ENCODE peak calls at places on chromosome 19, in eight cellular contexts. One of them, this sample, is unnamed.
A peak's percentile ranks its signal among the peaks of the same experiment; 100 is the strongest.

GRCh38 chr19:35901854-35902661 is at the start of gene HCST:
- DNase-seq in spleen: peak; percentile 86
- DNase-seq in IMR-90: peak; percentile 22
- DNase-seq in CD8-positive, alpha-beta T cell: no peak
- DNase-seq in breast epithelium: no peak
- DNase-seq in H9: no peak
- DNase-seq in neural progenitor cell: no peak
- DNase-seq in right lobe of liver: no peak
- DNase-seq in this sample: peak; percentile 39

GRCh38 chr19:21383980-21384582 is 12.9 kb upstream of the ZNF493 start:
- DNase-seq in spleen: no peak
- DNase-seq in IMR-90: no peak
- DNase-seq in CD8-positive, alpha-beta T cell: no peak
- DNase-seq in breast epithelium: no peak
- DNase-seq in H9: no peak
- DNase-seq in neural progenitor cell: no peak
- DNase-seq in right lobe of liver: no peak
- DNase-seq in this sample: no peak

GRCh38 chr19:29308977-29309520 is 96.1 kb upstream of the UQCRFS1 start:
- DNase-seq in spleen: no peak
- DNase-seq in IMR-90: no peak
- DNase-seq in CD8-positive, alpha-beta T cell: no peak
- DNase-seq in breast epithelium: no peak
- DNase-seq in H9: peak; percentile 69
- DNase-seq in neural progenitor cell: peak; percentile 46
- DNase-seq in right lobe of liver: no peak
- DNase-seq in this sample: no peak

GRCh38 chr19:8090932-8091331 is 38.4 kb downstream of the CCL25 start:
- DNase-seq in spleen: no peak
- DNase-seq in IMR-90: no peak
- DNase-seq in CD8-positive, alpha-beta T cell: no peak
- DNase-seq in breast epithelium: no peak
- DNase-seq in H9: no peak
- DNase-seq in neural progenitor cell: no peak
- DNase-seq in right lobe of liver: no peak
- DNase-seq in this sample: no peak

GRCh38 chr19:57192993-57193392 is 1.7 kb downstream of the ZNF264 start:
- DNase-seq in spleen: no peak
- DNase-seq in IMR-90: no peak
- DNase-seq in CD8-positive, alpha-beta T cell: no peak
- DNase-seq in breast epithelium: no peak
- DNase-seq in H9: no peak
- DNase-seq in neural progenitor cell: no peak
- DNase-seq in right lobe of liver: no peak
- DNase-seq in this sample: no peak

GRCh38 chr19:51784922-51785690 is 9.9 kb upstream of the FPR3 start:
- DNase-seq in spleen: no peak
- DNase-seq in IMR-90: no peak
- DNase-seq in CD8-positive, alpha-beta T cell: no peak
- DNase-seq in breast epithelium: peak; percentile 20
- DNase-seq in H9: no peak
- DNase-seq in neural progenitor cell: no peak
- DNase-seq in right lobe of liver: peak; percentile 35
- DNase-seq in this sample: no peak

GRCh38 chr19:49497790-49498106 is 1.5 kb downstream of the RPS11 start:
- DNase-seq in spleen: no peak
- DNase-seq in IMR-90: no peak
- DNase-seq in CD8-positive, alpha-beta T cell: no peak
- DNase-seq in breast epithelium: no peak
- DNase-seq in H9: no peak
- DNase-seq in neural progenitor cell: no peak
- DNase-seq in right lobe of liver: no peak
- DNase-seq in this sample: no peak

GRCh38 chr19:48724796-48725753 is 5.5 kb upstream of the MAMSTR start:
- DNase-seq in spleen: no peak
- DNase-seq in IMR-90: peak; percentile 93
- DNase-seq in CD8-positive, alpha-beta T cell: no peak
- DNase-seq in breast epithelium: no peak
- DNase-seq in H9: peak; percentile 58
- DNase-seq in neural progenitor cell: peak; percentile 79
- DNase-seq in right lobe of liver: no peak
- DNase-seq in this sample: no peak

GRCh38 chr19:36244066-36244465 is 29.2 kb downstream of the ZNF146 start:
- DNase-seq in spleen: no peak
- DNase-seq in IMR-90: no peak
- DNase-seq in CD8-positive, alpha-beta T cell: no peak
- DNase-seq in breast epithelium: no peak
- DNase-seq in H9: peak; percentile 56
- DNase-seq in neural progenitor cell: no peak
- DNase-seq in right lobe of liver: no peak
- DNase-seq in this sample: no peak

GRCh38 chr19:41263850-41264580 is at the start of gene HNRNPUL1:
- DNase-seq in spleen: peak; percentile 98
- DNase-seq in IMR-90: peak; percentile 100
- DNase-seq in CD8-positive, alpha-beta T cell: peak; percentile 99
- DNase-seq in breast epithelium: peak; percentile 100
- DNase-seq in H9: peak; percentile 99
- DNase-seq in neural progenitor cell: peak; percentile 99
- DNase-seq in right lobe of liver: peak; percentile 98
- DNase-seq in this sample: peak; percentile 100

GRCh38 chr19:16920816-16921529 is 32.2 kb downstream of the F2RL3 start:
- DNase-seq in spleen: no peak
- DNase-seq in IMR-90: peak; percentile 88
- DNase-seq in CD8-positive, alpha-beta T cell: no peak
- DNase-seq in breast epithelium: no peak
- DNase-seq in H9: no peak
- DNase-seq in neural progenitor cell: no peak
- DNase-seq in right lobe of liver: no peak
- DNase-seq in this sample: no peak

GRCh38 chr19:38506723-38507550 is 73.4 kb downstream of the RYR1 start:
- DNase-seq in spleen: peak; percentile 94
- DNase-seq in IMR-90: no peak
- DNase-seq in CD8-positive, alpha-beta T cell: peak; percentile 72
- DNase-seq in breast epithelium: peak; percentile 83
- DNase-seq in H9: peak; percentile 98
- DNase-seq in neural progenitor cell: peak; percentile 90
- DNase-seq in right lobe of liver: no peak
- DNase-seq in this sample: peak; percentile 83

GRCh38 chr19:14112809-14113385 is 4.7 kb downstream of the PRKACA start:
- DNase-seq in spleen: peak; percentile 84
- DNase-seq in IMR-90: no peak
- DNase-seq in CD8-positive, alpha-beta T cell: no peak
- DNase-seq in breast epithelium: no peak
- DNase-seq in H9: no peak
- DNase-seq in neural progenitor cell: no peak
- DNase-seq in right lobe of liver: peak; percentile 61
- DNase-seq in this sample: no peak

GRCh38 chr19:42207767-42208259 is 9.7 kb downstream of the DEDD2 start:
- DNase-seq in spleen: no peak
- DNase-seq in IMR-90: peak; percentile 89
- DNase-seq in CD8-positive, alpha-beta T cell: no peak
- DNase-seq in breast epithelium: peak; percentile 46
- DNase-seq in H9: no peak
- DNase-seq in neural progenitor cell: no peak
- DNase-seq in right lobe of liver: no peak
- DNase-seq in this sample: no peak

GRCh38 chr19:54209748-54210494 is 9.3 kb downstream of the RPS9 start:
- DNase-seq in spleen: no peak
- DNase-seq in IMR-90: peak; percentile 98
- DNase-seq in CD8-positive, alpha-beta T cell: no peak
- DNase-seq in breast epithelium: peak; percentile 75
- DNase-seq in H9: no peak
- DNase-seq in neural progenitor cell: no peak
- DNase-seq in right lobe of liver: peak; percentile 92
- DNase-seq in this sample: peak; percentile 67

GRCh38 chr19:44891016-44891882 is at the start of gene TOMM40:
- DNase-seq in spleen: peak; percentile 98
- DNase-seq in IMR-90: peak; percentile 100
- DNase-seq in CD8-positive, alpha-beta T cell: peak; percentile 100
- DNase-seq in breast epithelium: no peak
- DNase-seq in H9: no peak
- DNase-seq in neural progenitor cell: peak; percentile 100
- DNase-seq in right lobe of liver: peak; percentile 100
- DNase-seq in this sample: peak; percentile 100

GRCh38 chr19:46016426-46017094 is 6.3 kb downstream of the PGLYRP1 start:
- DNase-seq in spleen: peak; percentile 95
- DNase-seq in IMR-90: peak; percentile 68
- DNase-seq in CD8-positive, alpha-beta T cell: peak; percentile 59
- DNase-seq in breast epithelium: peak; percentile 37
- DNase-seq in H9: peak; percentile 92
- DNase-seq in neural progenitor cell: peak; percentile 93
- DNase-seq in right lobe of liver: peak; percentile 84
- DNase-seq in this sample: peak; percentile 74

GRCh38 chr19:32387701-32388392 is 17.7 kb upstream of the DPY19L3 start:
- DNase-seq in spleen: no peak
- DNase-seq in IMR-90: peak; percentile 62
- DNase-seq in CD8-positive, alpha-beta T cell: no peak
- DNase-seq in breast epithelium: no peak
- DNase-seq in H9: no peak
- DNase-seq in neural progenitor cell: no peak
- DNase-seq in right lobe of liver: no peak
- DNase-seq in this sample: no peak

GRCh38 chr19:45922281-45922680 is 7.7 kb upstream of the NANOS2 start:
- DNase-seq in spleen: no peak
- DNase-seq in IMR-90: no peak
- DNase-seq in CD8-positive, alpha-beta T cell: no peak
- DNase-seq in breast epithelium: no peak
- DNase-seq in H9: peak; percentile 84
- DNase-seq in neural progenitor cell: peak; percentile 66
- DNase-seq in right lobe of liver: no peak
- DNase-seq in this sample: no peak

GRCh38 chr19:12833418-12833746 is 997 bp downstream of the RTBDN start:
- DNase-seq in spleen: no peak
- DNase-seq in IMR-90: no peak
- DNase-seq in CD8-positive, alpha-beta T cell: no peak
- DNase-seq in breast epithelium: no peak
- DNase-seq in H9: no peak
- DNase-seq in neural progenitor cell: no peak
- DNase-seq in right lobe of liver: no peak
- DNase-seq in this sample: no peak

GRCh38 chr19:18363787-18364186 is 22.2 kb upstream of the GDF15 start:
- DNase-seq in spleen: no peak
- DNase-seq in IMR-90: no peak
- DNase-seq in CD8-positive, alpha-beta T cell: no peak
- DNase-seq in breast epithelium: no peak
- DNase-seq in H9: no peak
- DNase-seq in neural progenitor cell: no peak
- DNase-seq in right lobe of liver: no peak
- DNase-seq in this sample: no peak

GRCh38 chr19:55443045-55443823 is at the start of gene SHISA7:
- DNase-seq in spleen: no peak
- DNase-seq in IMR-90: no peak
- DNase-seq in CD8-positive, alpha-beta T cell: no peak
- DNase-seq in breast epithelium: no peak
- DNase-seq in H9: no peak
- DNase-seq in neural progenitor cell: peak; percentile 48
- DNase-seq in right lobe of liver: no peak
- DNase-seq in this sample: no peak

GRCh38 chr19:34556500-34556899 is 74.9 kb downstream of the WTIP start:
- DNase-seq in spleen: no peak
- DNase-seq in IMR-90: no peak
- DNase-seq in CD8-positive, alpha-beta T cell: no peak
- DNase-seq in breast epithelium: no peak
- DNase-seq in H9: peak; percentile 67
- DNase-seq in neural progenitor cell: peak; percentile 65
- DNase-seq in right lobe of liver: no peak
- DNase-seq in this sample: no peak

GRCh38 chr19:28313633-28314032 is 899.3 kb downstream of the UQCRFS1 start:
- DNase-seq in spleen: no peak
- DNase-seq in IMR-90: peak; percentile 17
- DNase-seq in CD8-positive, alpha-beta T cell: no peak
- DNase-seq in breast epithelium: no peak
- DNase-seq in H9: no peak
- DNase-seq in neural progenitor cell: no peak
- DNase-seq in right lobe of liver: no peak
- DNase-seq in this sample: no peak

GRCh38 chr19:50365434-50366306 is at the start of gene NAPSA:
- DNase-seq in spleen: peak; percentile 76
- DNase-seq in IMR-90: no peak
- DNase-seq in CD8-positive, alpha-beta T cell: no peak
- DNase-seq in breast epithelium: no peak
- DNase-seq in H9: no peak
- DNase-seq in neural progenitor cell: no peak
- DNase-seq in right lobe of liver: no peak
- DNase-seq in this sample: no peak

GRCh38 chr19:4606921-4607678 is 32.2 kb upstream of the TNFAIP8L1 start:
- DNase-seq in spleen: peak; percentile 73
- DNase-seq in IMR-90: no peak
- DNase-seq in CD8-positive, alpha-beta T cell: no peak
- DNase-seq in breast epithelium: no peak
- DNase-seq in H9: peak; percentile 74
- DNase-seq in neural progenitor cell: peak; percentile 87
- DNase-seq in right lobe of liver: peak; percentile 80
- DNase-seq in this sample: no peak
- H3K4me1 ChIP-seq in spleen: peaks cover 26% of the 10 kb centered on the region
- H3K4me1 ChIP-seq in IMR-90: no peaks in the 10 kb centered on the region
- H3K4me1 ChIP-seq in CD8-positive, alpha-beta T cell: no peaks in the 10 kb centered on the region
- H3K4me1 ChIP-seq in breast epithelium: no peaks in the 10 kb centered on the region
- H3K4me1 ChIP-seq in H9: no peaks in the 10 kb centered on the region
- H3K4me1 ChIP-seq in neural progenitor cell: peaks cover 8% of the 10 kb centered on the region
- H3K4me1 ChIP-seq in right lobe of liver: no peaks in the 10 kb centered on the region
- H3K4me1 ChIP-seq in this sample: no peaks in the 10 kb centered on the region

DNA sequence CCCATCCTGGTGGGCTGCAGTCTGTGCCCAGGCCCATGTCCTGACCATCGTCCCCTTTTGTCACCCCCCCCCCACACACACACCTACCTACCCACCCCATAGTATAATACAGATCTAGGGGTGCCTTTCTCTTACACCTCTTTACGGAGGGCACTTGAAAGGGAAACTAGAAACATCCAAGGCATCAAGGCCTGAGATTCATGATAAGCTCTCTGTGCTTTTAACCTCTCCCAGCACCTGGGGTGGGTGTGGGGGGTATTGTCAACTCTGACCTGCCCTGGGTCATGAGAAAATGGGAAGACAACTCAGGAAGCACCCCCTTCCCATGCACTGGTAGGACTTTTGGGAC is 1.6 kb downstream of the BICRA start:
- DNase-seq in spleen: no peak
- DNase-seq in IMR-90: no peak
- DNase-seq in CD8-positive, alpha-beta T cell: no peak
- DNase-seq in breast epithelium: no peak
- DNase-seq in H9: no peak
- DNase-seq in neural progenitor cell: no peak
- DNase-seq in right lobe of liver: no peak
- DNase-seq in this sample: no peak
- H3K4me1 ChIP-seq in spleen: peaks cover 52% of the 10 kb centered on the region
- H3K4me1 ChIP-seq in IMR-90: peaks cover 18% of the 10 kb centered on the region
- H3K4me1 ChIP-seq in CD8-positive, alpha-beta T cell: peaks cover 17% of the 10 kb centered on the region
- H3K4me1 ChIP-seq in breast epithelium: no peaks in the 10 kb centered on the region
- H3K4me1 ChIP-seq in H9: peaks cover 8% of the 10 kb centered on the region
- H3K4me1 ChIP-seq in neural progenitor cell: peaks cover 28% of the 10 kb centered on the region
- H3K4me1 ChIP-seq in right lobe of liver: no peaks in the 10 kb centered on the region
- H3K4me1 ChIP-seq in this sample: peaks cover 27% of the 10 kb centered on the region

GRCh38 chr19:40208602-40209001 is 9.6 kb downstream of the TTC9B start:
- DNase-seq in spleen: no peak
- DNase-seq in IMR-90: no peak
- DNase-seq in CD8-positive, alpha-beta T cell: no peak
- DNase-seq in breast epithelium: no peak
- DNase-seq in H9: no peak
- DNase-seq in neural progenitor cell: no peak
- DNase-seq in right lobe of liver: no peak
- DNase-seq in this sample: no peak
- H3K4me1 ChIP-seq in spleen: no peaks in the 10 kb centered on the region
- H3K4me1 ChIP-seq in IMR-90: no peaks in the 10 kb centered on the region
- H3K4me1 ChIP-seq in CD8-positive, alpha-beta T cell: no peaks in the 10 kb centered on the region
- H3K4me1 ChIP-seq in breast epithelium: no peaks in the 10 kb centered on the region
- H3K4me1 ChIP-seq in H9: no peaks in the 10 kb centered on the region
- H3K4me1 ChIP-seq in neural progenitor cell: no peaks in the 10 kb centered on the region
- H3K4me1 ChIP-seq in right lobe of liver: no peaks in the 10 kb centered on the region
- H3K4me1 ChIP-seq in this sample: no peaks in the 10 kb centered on the region

GRCh38 chr19:15298847-15299567 is 33.3 kb downstream of the BRD4 start:
- DNase-seq in spleen: peak; percentile 30
- DNase-seq in IMR-90: no peak
- DNase-seq in CD8-positive, alpha-beta T cell: no peak
- DNase-seq in breast epithelium: no peak
- DNase-seq in H9: no peak
- DNase-seq in neural progenitor cell: no peak
- DNase-seq in right lobe of liver: no peak
- DNase-seq in this sample: no peak
- H3K4me1 ChIP-seq in spleen: peaks cover 100% of the 10 kb centered on the region
- H3K4me1 ChIP-seq in IMR-90: peaks cover 55% of the 10 kb centered on the region
- H3K4me1 ChIP-seq in CD8-positive, alpha-beta T cell: peaks cover 78% of the 10 kb centered on the region
- H3K4me1 ChIP-seq in breast epithelium: peaks cover 32% of the 10 kb centered on the region
- H3K4me1 ChIP-seq in H9: peaks cover 17% of the 10 kb centered on the region
- H3K4me1 ChIP-seq in neural progenitor cell: peaks cover 29% of the 10 kb centered on the region
- H3K4me1 ChIP-seq in right lobe of liver: no peaks in the 10 kb centered on the region
- H3K4me1 ChIP-seq in this sample: peaks cover 90% of the 10 kb centered on the region

This sample was measured in CD8-positive, alpha-beta memory T cell.